ENCODE peak calls at places on chromosomes 16 and 17, in four cellular contexts. T is GM10248, Q is AG04449, Z is AG10803. C is an unnamed sample.

GRCh38 chr16:57383276-57384247 is 11.3 kb downstream of the CX3CL1 start:
- DNase-seq in T (no peak), Q (no peak), Z (peak; percentile 24), C (peak; percentile 50)

GRCh38 chr17:43443381-43443780 is 40.4 kb upstream of the DHX8 start:
- DNase-seq in T (no peak), Q (no peak), Z (no peak), C (no peak)

GRCh38 chr17:77127735-77128361 is 12.9 kb upstream of the SEC14L1 start:
- DNase-seq in T (no peak), Q (no peak), Z (no peak), C (peak; percentile 87)

GRCh38 chr16:53773150-53773846 is 69.3 kb downstream of the FTO start:
- DNase-seq in T (peak; percentile 29), Q (peak; percentile 28), Z (peak; percentile 83), C (peak; percentile 84)

GRCh38 chr16:89729863-89730574 is 8.7 kb downstream of the ZNF276 start:
- DNase-seq in T (no peak), Q (no peak), Z (no peak), C (no peak)

GRCh38 chr17:28056276-28056620 is 13.8 kb downstream of the NLK start:
- DNase-seq in T (no peak), Q (no peak), Z (no peak), C (no peak)

GRCh38 chr16:19118938-19119431 is 5.2 kb downstream of the ITPRIPL2 start:
- DNase-seq in T (no peak), Q (peak; percentile 72), Z (peak; percentile 89), C (peak; percentile 95)

GRCh38 chr16:77897038-77897437 is 108.7 kb downstream of the VAT1L start:
- DNase-seq in T (no peak), Q (no peak), Z (peak; percentile 84), C (no peak)

GRCh38 chr17:77140878-77141767 is at the start of gene SEC14L1:
- DNase-seq in T (no peak), Q (no peak), Z (peak; percentile 51), C (no peak)

GRCh38 chr17:38685485-38685884 is 10.7 kb upstream of the EPOP start:
- DNase-seq in T (no peak), Q (no peak), Z (no peak), C (no peak)

GRCh38 chr16:31033709-31034492 is 543 bp downstream of the STX4 start:
- DNase-seq in T (peak; percentile 94), Q (peak; percentile 7), Z (peak; percentile 75), C (peak; percentile 69)

GRCh38 chr17:78970834-78971763 is 8.6 kb downstream of the LGALS3BP start:
- DNase-seq in T (peak; percentile 87), Q (no peak), Z (peak; percentile 61), C (peak; percentile 71)

GRCh38 chr16:65618335-65618734 is 496.5 kb upstream of the CDH11 start:
- DNase-seq in T (no peak), Q (no peak), Z (no peak), C (no peak)

GRCh38 chr17:71302721-71303549 is 817.9 kb upstream of the SOX9 start:
- DNase-seq in T (no peak), Q (no peak), Z (no peak), C (no peak)

GRCh38 chr16:86088287-86088686 is 189.3 kb downstream of the IRF8 start:
- DNase-seq in T (no peak), Q (no peak), Z (no peak), C (no peak)

GRCh38 chr16:57721765-57722499 is 13.6 kb upstream of the KATNB1 start:
- DNase-seq in T (no peak), Q (no peak), Z (no peak), C (no peak)

GRCh38 chr17:28033972-28034714 is 8.3 kb upstream of the NLK start:
- DNase-seq in T (no peak), Q (peak; percentile 47), Z (peak; percentile 82), C (peak; percentile 82)

GRCh38 chr17:80428796-80429195 is 13.8 kb downstream of the ENDOV start:
- DNase-seq in T (no peak), Q (no peak), Z (no peak), C (no peak)

GRCh38 chr16:82627811-82628339 is 1.1 kb downstream of the CDH13 start:
- DNase-seq in T (no peak), Q (no peak), Z (peak; percentile 18), C (peak; percentile 51)

GRCh38 chr17:74842599-74843351 is 16.9 kb downstream of the GRIN2C start:
- DNase-seq in T (peak; percentile 74), Q (no peak), Z (peak; percentile 53), C (peak; percentile 37)

GRCh38 chr17:53797497-53797896 is 25.2 kb upstream of the KIF2B start:
- DNase-seq in T (no peak), Q (no peak), Z (no peak), C (no peak)

GRCh38 chr16:72637306-72637705 is 410.6 kb downstream of the ZFHX3 start:
- DNase-seq in T (no peak), Q (peak; percentile 17), Z (peak; percentile 79), C (peak; percentile 58)

GRCh38 chr16:54928421-54929089 is 2.1 kb upstream of the IRX5 start:
- DNase-seq in T (peak; percentile 24), Q (no peak), Z (peak; percentile 66), C (peak; percentile 20)
- TF ChIP-seq CTCF in T (no peak), Q (no peak), Z (no peak), C (no peak)

DNA sequence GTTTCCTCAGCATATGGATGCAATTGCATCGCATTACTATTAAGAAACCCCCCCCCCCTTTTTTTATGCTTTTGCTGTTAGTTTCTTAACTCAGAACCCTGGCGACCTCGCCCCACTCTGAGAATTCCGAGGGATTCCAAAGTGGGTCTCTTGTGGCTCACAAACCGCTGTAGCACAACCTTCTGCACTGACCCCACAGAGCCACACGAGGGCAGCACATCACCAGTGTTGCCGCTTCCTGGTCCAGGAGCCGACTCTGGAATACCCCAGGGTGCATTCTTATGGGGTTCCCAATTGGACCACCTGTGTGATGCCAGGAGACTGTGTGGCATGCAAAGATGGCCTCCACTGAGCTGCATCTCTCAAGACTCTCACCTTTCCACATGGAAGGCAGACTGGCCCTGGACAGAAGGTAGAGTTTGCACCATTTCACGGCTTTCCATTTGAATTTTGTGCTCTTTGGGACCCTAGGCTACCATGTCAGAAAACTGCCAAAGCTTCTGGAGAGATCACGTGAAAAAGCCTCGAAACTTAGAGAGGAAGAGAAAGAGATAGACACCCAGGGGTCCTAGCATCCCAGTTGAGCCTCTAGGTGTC is 432.7 kb upstream of the ASIC2 start:
- DNase-seq in T (peak; percentile 53), Q (no peak), Z (peak; percentile 13), C (no peak)
- TF ChIP-seq CTCF in T (peak; percentile 71), Q (peak; percentile 81), Z (peak; percentile 74), C (peak; percentile 31)

GRCh38 chr16:27779719-27780161 is 229.8 kb downstream of the KATNIP start:
- DNase-seq in T (no peak), Q (no peak), Z (peak; percentile 47), C (peak; percentile 56)
- TF ChIP-seq CTCF in T (no peak), Q (peak; percentile 65), Z (peak; percentile 73), C (peak; percentile 73)

GRCh38 chr16:68917541-68917940 is 74.2 kb downstream of the TANGO6 start:
- DNase-seq in T (no peak), Q (no peak), Z (no peak), C (no peak)

GRCh38 chr16:68910051-68910450 is 66.7 kb downstream of the TANGO6 start:
- DNase-seq in T (no peak), Q (no peak), Z (no peak), C (no peak)

GRCh38 chr16:68920349-68920748 is 77.0 kb downstream of the TANGO6 start:
- DNase-seq in T (no peak), Q (no peak), Z (no peak), C (no peak)

GRCh38 chr16:68915561-68915960 is 72.2 kb downstream of the TANGO6 start:
- DNase-seq in T (no peak), Q (no peak), Z (no peak), C (no peak)
- TF ChIP-seq CTCF in T (no peak), Q (no peak), Z (no peak), C (no peak)